ENCODE peak calls at places on chromosomes 3 and 15, in six cellular contexts. One of them, this sample, is unnamed.

GRCh38 chr3:33541918-33542317 is 101.7 kb upstream of the UBP1 start:
- DNase-seq in heart right ventricle: no peak
- DNase-seq in suprapubic skin: no peak
- DNase-seq in kidney: no peak
- DNase-seq in astrocyte of the spinal cord: no peak
- DNase-seq in fibroblast of the aortic adventitia: no peak
- DNase-seq in this sample: no peak

GRCh38 chr15:29685156-29686078 is 136.9 kb downstream of the TJP1 start:
- DNase-seq in fibroblast of the aortic adventitia: peak; percentile 59
- DNase-seq in heart right ventricle: no peak
- DNase-seq in astrocyte of the spinal cord: peak; percentile 68
- DNase-seq in kidney: no peak
- DNase-seq in suprapubic skin: no peak
- DNase-seq in this sample: no peak

GRCh38 chr15:45660231-45660979 is 25.6 kb downstream of the SQOR start:
- DNase-seq in kidney: no peak
- DNase-seq in fibroblast of the aortic adventitia: peak; percentile 46
- DNase-seq in astrocyte of the spinal cord: no peak
- DNase-seq in heart right ventricle: no peak
- DNase-seq in suprapubic skin: no peak
- DNase-seq in this sample: no peak

GRCh38 chr3:184381261-184382224 is 1.7 kb downstream of the CHRD start:
- DNase-seq in fibroblast of the aortic adventitia: no peak
- DNase-seq in heart right ventricle: no peak
- DNase-seq in kidney: peak; percentile 84
- DNase-seq in astrocyte of the spinal cord: no peak
- DNase-seq in suprapubic skin: peak; percentile 66
- DNase-seq in this sample: no peak

GRCh38 chr3:139355502-139355901 is 11.7 kb downstream of the MRPS22 start:
- DNase-seq in kidney: no peak
- DNase-seq in suprapubic skin: no peak
- DNase-seq in astrocyte of the spinal cord: no peak
- DNase-seq in heart right ventricle: no peak
- DNase-seq in fibroblast of the aortic adventitia: peak; percentile 57
- DNase-seq in this sample: no peak

GRCh38 chr3:39107056-39107873 is at the start of the genes GORASP1 and TTC21A:
- DNase-seq in astrocyte of the spinal cord: peak; percentile 87
- DNase-seq in heart right ventricle: peak; percentile 92
- DNase-seq in kidney: peak; percentile 95
- DNase-seq in fibroblast of the aortic adventitia: peak; percentile 85
- DNase-seq in suprapubic skin: peak; percentile 94
- DNase-seq in this sample: peak; percentile 57

GRCh38 chr3:69925506-69925905 is 74.0 kb upstream of the SAMMSON start:
- DNase-seq in kidney: no peak
- DNase-seq in heart right ventricle: no peak
- DNase-seq in astrocyte of the spinal cord: peak; percentile 8
- DNase-seq in fibroblast of the aortic adventitia: peak; percentile 3
- DNase-seq in suprapubic skin: no peak
- DNase-seq in this sample: no peak

GRCh38 chr3:73423133-73423532 is 201.6 kb downstream of the PDZRN3 start:
- DNase-seq in astrocyte of the spinal cord: no peak
- DNase-seq in heart right ventricle: no peak
- DNase-seq in kidney: no peak
- DNase-seq in suprapubic skin: no peak
- DNase-seq in fibroblast of the aortic adventitia: no peak
- DNase-seq in this sample: no peak

GRCh38 chr15:77607894-77608261 is 24.8 kb downstream of the LINGO1 start:
- DNase-seq in fibroblast of the aortic adventitia: no peak
- DNase-seq in heart right ventricle: no peak
- DNase-seq in suprapubic skin: no peak
- DNase-seq in astrocyte of the spinal cord: no peak
- DNase-seq in kidney: no peak
- DNase-seq in this sample: no peak

GRCh38 chr3:31610700-31611275 is 78.1 kb downstream of the STT3B start:
- DNase-seq in heart right ventricle: peak; percentile 26
- DNase-seq in fibroblast of the aortic adventitia: peak; percentile 71
- DNase-seq in astrocyte of the spinal cord: peak; percentile 50
- DNase-seq in suprapubic skin: no peak
- DNase-seq in kidney: no peak
- DNase-seq in this sample: no peak
- TF ChIP-seq CTCF in heart right ventricle: peak; percentile 23
- TF ChIP-seq CTCF in fibroblast of the aortic adventitia: peak; percentile 62
- TF ChIP-seq CTCF in astrocyte of the spinal cord: peak; percentile 60
- TF ChIP-seq CTCF in suprapubic skin: no peak
- TF ChIP-seq CTCF in kidney: peak; percentile 64
- TF ChIP-seq CTCF in this sample: peak; percentile 47

DNA sequence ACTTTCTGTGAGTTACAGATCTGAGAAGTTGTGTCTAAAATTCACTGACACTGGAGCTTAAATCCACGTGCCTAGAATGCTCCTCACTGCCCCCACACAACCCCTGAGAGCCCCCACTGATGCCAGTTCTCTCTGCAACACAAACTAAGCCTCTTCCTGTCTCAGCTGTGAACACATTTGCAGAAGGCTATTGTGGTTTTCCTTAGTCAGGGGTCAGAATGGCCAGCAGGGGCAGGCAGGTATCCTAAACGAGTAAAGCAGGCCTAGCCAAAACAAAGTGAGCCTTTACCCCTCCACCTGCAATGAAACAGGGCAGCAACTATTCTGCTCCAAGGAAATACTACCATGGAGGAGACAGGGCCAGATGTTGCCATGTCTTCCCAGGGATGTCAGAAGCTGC is 78.6 kb downstream of the FHIT start:
- DNase-seq in kidney: no peak
- DNase-seq in fibroblast of the aortic adventitia: no peak
- DNase-seq in heart right ventricle: no peak
- DNase-seq in suprapubic skin: no peak
- DNase-seq in astrocyte of the spinal cord: no peak
- DNase-seq in this sample: no peak
- TF ChIP-seq CTCF in kidney: no peak
- TF ChIP-seq CTCF in fibroblast of the aortic adventitia: no peak
- TF ChIP-seq CTCF in heart right ventricle: no peak
- TF ChIP-seq CTCF in suprapubic skin: no peak
- TF ChIP-seq CTCF in astrocyte of the spinal cord: no peak
- TF ChIP-seq CTCF in this sample: no peak

GRCh38 chr15:61327019-61327631 is 98.0 kb upstream of the RORA start:
- DNase-seq in suprapubic skin: no peak
- DNase-seq in kidney: no peak
- DNase-seq in fibroblast of the aortic adventitia: no peak
- DNase-seq in astrocyte of the spinal cord: no peak
- DNase-seq in heart right ventricle: no peak
- DNase-seq in this sample: no peak
- TF ChIP-seq CTCF in suprapubic skin: no peak
- TF ChIP-seq CTCF in kidney: no peak
- TF ChIP-seq CTCF in fibroblast of the aortic adventitia: no peak
- TF ChIP-seq CTCF in astrocyte of the spinal cord: no peak
- TF ChIP-seq CTCF in heart right ventricle: no peak
- TF ChIP-seq CTCF in this sample: no peak

GRCh38 chr3:7875858-7876442 is 625.7 kb upstream of the LMCD1 start:
- DNase-seq in astrocyte of the spinal cord: peak; percentile 60
- DNase-seq in fibroblast of the aortic adventitia: peak; percentile 73
- DNase-seq in suprapubic skin: no peak
- DNase-seq in heart right ventricle: no peak
- DNase-seq in kidney: no peak
- DNase-seq in this sample: no peak

GRCh38 chr3:7876741-7877297 is 624.8 kb upstream of the LMCD1 start:
- DNase-seq in kidney: no peak
- DNase-seq in astrocyte of the spinal cord: peak; percentile 12
- DNase-seq in fibroblast of the aortic adventitia: peak; percentile 5
- DNase-seq in heart right ventricle: no peak
- DNase-seq in suprapubic skin: no peak
- DNase-seq in this sample: no peak

GRCh38 chr3:7867587-7867986 is 634.0 kb upstream of the LMCD1 start:
- DNase-seq in fibroblast of the aortic adventitia: no peak
- DNase-seq in kidney: no peak
- DNase-seq in heart right ventricle: no peak
- DNase-seq in suprapubic skin: no peak
- DNase-seq in astrocyte of the spinal cord: no peak
- DNase-seq in this sample: no peak

GRCh38 chr3:7874116-7874515 is 627.5 kb upstream of the LMCD1 start:
- DNase-seq in fibroblast of the aortic adventitia: peak; percentile 2
- DNase-seq in heart right ventricle: no peak
- DNase-seq in kidney: no peak
- DNase-seq in suprapubic skin: no peak
- DNase-seq in astrocyte of the spinal cord: peak; percentile 10
- DNase-seq in this sample: no peak

GRCh38 chr3:7871161-7871560 is 630.5 kb upstream of the LMCD1 start:
- DNase-seq in fibroblast of the aortic adventitia: no peak
- DNase-seq in heart right ventricle: no peak
- DNase-seq in astrocyte of the spinal cord: no peak
- DNase-seq in kidney: no peak
- DNase-seq in suprapubic skin: no peak
- DNase-seq in this sample: no peak
- TF ChIP-seq CTCF in fibroblast of the aortic adventitia: no peak
- TF ChIP-seq CTCF in heart right ventricle: no peak
- TF ChIP-seq CTCF in astrocyte of the spinal cord: no peak
- TF ChIP-seq CTCF in kidney: no peak
- TF ChIP-seq CTCF in suprapubic skin: no peak
- TF ChIP-seq CTCF in this sample: no peak

DNA sequence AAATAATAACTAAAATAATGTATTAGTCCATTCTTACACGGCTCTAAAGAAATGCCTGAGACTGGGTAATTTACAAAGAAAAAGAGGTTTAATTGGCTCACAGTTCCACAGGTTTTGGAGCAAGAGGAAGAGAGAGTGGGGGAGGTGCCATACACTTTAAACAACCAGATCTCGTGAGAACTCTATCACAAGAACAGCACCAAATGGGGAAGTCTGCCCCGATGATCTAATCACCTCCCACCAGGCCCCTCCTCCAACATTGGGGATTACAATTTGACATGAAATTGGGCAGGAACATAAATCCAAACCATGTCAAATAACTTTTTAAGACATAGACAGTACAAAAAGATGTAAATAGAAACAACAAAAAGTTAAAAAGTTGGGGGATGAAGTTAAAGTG is 63.2 kb downstream of the ILDR1 start:
- DNase-seq in fibroblast of the aortic adventitia: no peak
- DNase-seq in heart right ventricle: no peak
- DNase-seq in suprapubic skin: no peak
- DNase-seq in astrocyte of the spinal cord: no peak
- DNase-seq in kidney: no peak
- DNase-seq in this sample: no peak
- TF ChIP-seq CTCF in fibroblast of the aortic adventitia: no peak
- TF ChIP-seq CTCF in heart right ventricle: no peak
- TF ChIP-seq CTCF in suprapubic skin: no peak
- TF ChIP-seq CTCF in astrocyte of the spinal cord: no peak
- TF ChIP-seq CTCF in kidney: no peak
- TF ChIP-seq CTCF in this sample: no peak

GRCh38 chr3:61559108-61559731 is 2.2 kb upstream of the PTPRG start:
- DNase-seq in kidney: no peak
- DNase-seq in fibroblast of the aortic adventitia: peak; percentile 28
- DNase-seq in suprapubic skin: no peak
- DNase-seq in heart right ventricle: no peak
- DNase-seq in astrocyte of the spinal cord: peak; percentile 35
- DNase-seq in this sample: no peak

GRCh38 chr3:61562810-61563613 is 1.6 kb downstream of the PTPRG start:
- DNase-seq in astrocyte of the spinal cord: peak; percentile 37
- DNase-seq in fibroblast of the aortic adventitia: peak; percentile 31
- DNase-seq in kidney: peak; percentile 80
- DNase-seq in heart right ventricle: peak; percentile 24
- DNase-seq in suprapubic skin: peak; percentile 64
- DNase-seq in this sample: no peak

GRCh38 chr3:61561374-61562041 is at the start of gene PTPRG:
- DNase-seq in kidney: peak; percentile 96
- DNase-seq in suprapubic skin: peak; percentile 92
- DNase-seq in fibroblast of the aortic adventitia: peak; percentile 96
- DNase-seq in heart right ventricle: peak; percentile 92
- DNase-seq in astrocyte of the spinal cord: peak; percentile 95
- DNase-seq in this sample: no peak

GRCh38 chr3:61562042-61562809 is 855 bp downstream of the PTPRG start:
- DNase-seq in heart right ventricle: peak; percentile 13
- DNase-seq in astrocyte of the spinal cord: peak; percentile 36
- DNase-seq in kidney: peak; percentile 78
- DNase-seq in fibroblast of the aortic adventitia: peak; percentile 47
- DNase-seq in suprapubic skin: peak; percentile 68
- DNase-seq in this sample: no peak

GRCh38 chr3:61560452-61561373 is 658 bp upstream of the PTPRG start:
- DNase-seq in astrocyte of the spinal cord: peak; percentile 90
- DNase-seq in fibroblast of the aortic adventitia: peak; percentile 87
- DNase-seq in heart right ventricle: peak; percentile 86
- DNase-seq in suprapubic skin: peak; percentile 91
- DNase-seq in kidney: peak; percentile 96
- DNase-seq in this sample: no peak
- TF ChIP-seq CTCF in astrocyte of the spinal cord: no peak
- TF ChIP-seq CTCF in fibroblast of the aortic adventitia: peak; percentile 15
- TF ChIP-seq CTCF in heart right ventricle: peak; percentile 9
- TF ChIP-seq CTCF in suprapubic skin: no peak
- TF ChIP-seq CTCF in kidney: peak; percentile 5
- TF ChIP-seq CTCF in this sample: no peak

GRCh38 chr3:30719536-30719935 is 113.1 kb downstream of the TGFBR2 start:
- DNase-seq in suprapubic skin: no peak
- DNase-seq in fibroblast of the aortic adventitia: no peak
- DNase-seq in kidney: no peak
- DNase-seq in heart right ventricle: no peak
- DNase-seq in astrocyte of the spinal cord: no peak
- DNase-seq in this sample: no peak
- TF ChIP-seq CTCF in suprapubic skin: no peak
- TF ChIP-seq CTCF in fibroblast of the aortic adventitia: no peak
- TF ChIP-seq CTCF in kidney: no peak
- TF ChIP-seq CTCF in heart right ventricle: no peak
- TF ChIP-seq CTCF in astrocyte of the spinal cord: no peak
- TF ChIP-seq CTCF in this sample: no peak

DNA sequence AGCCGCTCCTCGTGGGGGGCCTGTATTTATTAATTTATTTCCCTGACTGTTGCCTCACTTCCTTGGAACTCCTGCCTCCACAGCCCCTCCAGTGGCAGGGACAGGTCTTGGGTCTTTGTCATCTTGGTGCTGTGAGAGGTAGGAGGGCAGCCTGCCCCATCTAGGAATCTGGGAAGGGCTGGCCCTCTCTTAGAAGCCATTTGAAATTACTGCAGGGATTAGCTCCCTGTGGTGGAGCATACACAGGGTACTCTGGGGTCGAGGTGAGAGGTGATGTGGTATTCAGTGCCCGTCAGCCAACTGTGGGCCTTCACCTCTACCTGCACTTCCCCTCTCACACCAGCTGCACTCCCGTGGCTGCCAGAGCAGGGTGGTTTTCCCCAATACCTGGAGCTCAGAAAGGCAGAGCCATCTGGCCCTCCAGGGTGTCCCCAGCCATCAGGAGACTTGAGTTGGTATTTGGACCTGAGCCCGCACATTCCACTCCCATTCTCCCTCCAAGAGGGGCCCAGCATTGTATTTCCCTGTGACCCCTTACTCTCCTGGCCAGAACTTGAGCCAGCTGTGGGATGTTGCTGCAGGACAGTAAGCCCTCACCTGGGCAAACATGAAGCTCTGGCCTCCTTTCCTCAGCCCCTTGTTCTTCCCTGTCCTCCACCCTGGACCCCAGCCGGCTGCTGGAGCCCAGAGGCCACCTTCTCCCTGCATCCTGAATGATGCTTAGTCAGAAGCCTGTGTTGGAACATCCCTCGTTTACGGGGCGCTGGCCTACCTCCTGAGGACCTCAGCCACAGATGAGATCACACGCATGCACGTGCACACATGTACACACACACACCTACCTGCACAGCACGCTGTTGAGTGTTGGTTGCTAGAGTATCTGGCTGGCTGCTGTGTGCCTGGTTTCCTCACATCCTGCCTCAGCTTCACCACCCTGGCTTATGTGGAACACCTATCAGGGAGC is 2.0 kb upstream of the JMJD7 start:
- DNase-seq in suprapubic skin: no peak
- DNase-seq in heart right ventricle: no peak
- DNase-seq in astrocyte of the spinal cord: no peak
- DNase-seq in fibroblast of the aortic adventitia: no peak
- DNase-seq in kidney: no peak
- DNase-seq in this sample: no peak
- TF ChIP-seq CTCF in suprapubic skin: no peak
- TF ChIP-seq CTCF in heart right ventricle: no peak
- TF ChIP-seq CTCF in astrocyte of the spinal cord: no peak
- TF ChIP-seq CTCF in fibroblast of the aortic adventitia: no peak
- TF ChIP-seq CTCF in kidney: no peak
- TF ChIP-seq CTCF in this sample: no peak

This sample was measured in natural killer cell.